ENCODE peak calls at places on chromosome 1, in seven cellular contexts. S is adipocyte, I is NB4, F is aorta, A is head of caudate nucleus, V is mammary epithelial cell, O is GM10248. B is an unnamed sample.

GRCh38 chr1:226365831-226366231 is 42.1 kb downstream of the PARP1 start:
- DNase-seq in O (no peak), F (no peak), I (no peak), A (no peak), V (no peak), S (peak), B (peak)

GRCh38 chr1:37840711-37841110 is 18.7 kb downstream of the MTF1 start:
- DNase-seq in O (no peak), F (no peak), V (no peak), I (no peak), A (no peak), S (no peak), B (no peak)

GRCh38 chr1:198909973-198910372 is 271.1 kb downstream of the PTPRC start:
- DNase-seq in I (no peak), S (peak), O (no peak), F (no peak), A (no peak), V (no peak), B (peak)

GRCh38 chr1:246274191-246274590 is 232.9 kb downstream of the SMYD3 start:
- DNase-seq in I (no peak), V (no peak), F (no peak), O (no peak), S (no peak), A (no peak), B (no peak)

GRCh38 chr1:38403667-38404066 is 357.1 kb upstream of the POU3F1 start:
- DNase-seq in V (no peak), A (no peak), O (no peak), S (no peak), F (no peak), I (no peak), B (no peak)

GRCh38 chr1:233844697-233845096 is 59.8 kb upstream of the SLC35F3 start:
- DNase-seq in A (no peak), S (no peak), F (no peak), I (no peak), V (no peak), O (no peak), B (peak)

GRCh38 chr1:95286479-95286878 is 52.5 kb downstream of the RWDD3 start:
- DNase-seq in F (no peak), S (no peak), V (no peak), O (no peak), A (no peak), I (no peak), B (no peak)

GRCh38 chr1:243416510-243416909 is 160.7 kb downstream of the SDCCAG8 start:
- DNase-seq in V (no peak), I (no peak), S (no peak), F (no peak), O (no peak), A (no peak), B (peak)

GRCh38 chr1:34013958-34014737 is 150.3 kb downstream of the HMGB4 start:
- DNase-seq in O (peak), F (peak), V (no peak), A (peak), I (peak), S (peak), B (no peak)

GRCh38 chr1:28104866-28105467 is 16.6 kb upstream of the EYA3 start:
- DNase-seq in A (peak), F (no peak), S (peak), V (peak), O (no peak), I (peak), B (peak)